ENCODE peak calls at places on chromosome 13, in six cellular contexts. One of them, this sample, is unnamed.

GRCh38 chr13:112653821-112654220 is 36.0 kb upstream of the ATP11A start:
- DNase-seq in fibroblast of lung: no peak
- DNase-seq in AG04450: no peak
- DNase-seq in thoracic aorta: no peak
- DNase-seq in neural progenitor cell: no peak
- DNase-seq in A549: no peak
- DNase-seq in this sample: no peak

GRCh38 chr13:27830010-27830409 is 37.7 kb downstream of the GSX1 start:
- DNase-seq in A549: peak
- DNase-seq in thoracic aorta: peak
- DNase-seq in AG04450: no peak
- DNase-seq in neural progenitor cell: peak
- DNase-seq in fibroblast of lung: peak
- DNase-seq in this sample: no peak

GRCh38 chr13:101529419-101529818 is 76.9 kb downstream of the ITGBL1 start:
- DNase-seq in AG04450: peak
- DNase-seq in fibroblast of lung: peak
- DNase-seq in neural progenitor cell: no peak
- DNase-seq in A549: no peak
- DNase-seq in thoracic aorta: no peak
- DNase-seq in this sample: peak

GRCh38 chr13:27011661-27012060 is 159.9 kb downstream of the USP12 start:
- DNase-seq in AG04450: no peak
- DNase-seq in fibroblast of lung: no peak
- DNase-seq in neural progenitor cell: no peak
- DNase-seq in thoracic aorta: no peak
- DNase-seq in A549: no peak
- DNase-seq in this sample: no peak

GRCh38 chr13:99374169-99374991 is 67.2 kb upstream of the GPR183 start:
- DNase-seq in AG04450: no peak
- DNase-seq in thoracic aorta: no peak
- DNase-seq in A549: no peak
- DNase-seq in fibroblast of lung: no peak
- DNase-seq in neural progenitor cell: no peak
- DNase-seq in this sample: no peak

GRCh38 chr13:93226623-93227279 is at the start of gene GPC6:
- DNase-seq in neural progenitor cell: peak
- DNase-seq in A549: peak
- DNase-seq in AG04450: peak
- DNase-seq in fibroblast of lung: peak
- DNase-seq in thoracic aorta: no peak
- DNase-seq in this sample: peak

GRCh38 chr13:26718872-26719271 is 41.7 kb downstream of the GPR12 start:
- DNase-seq in fibroblast of lung: no peak
- DNase-seq in A549: no peak
- DNase-seq in neural progenitor cell: no peak
- DNase-seq in thoracic aorta: no peak
- DNase-seq in AG04450: no peak
- DNase-seq in this sample: no peak

GRCh38 chr13:70297219-70297618 is 189.0 kb upstream of the KLHL1 start:
- DNase-seq in A549: no peak
- DNase-seq in neural progenitor cell: no peak
- DNase-seq in AG04450: no peak
- DNase-seq in fibroblast of lung: no peak
- DNase-seq in thoracic aorta: no peak
- DNase-seq in this sample: no peak

GRCh38 chr13:46797468-46798237 is 692 bp upstream of the ESD start:
- DNase-seq in neural progenitor cell: peak
- DNase-seq in AG04450: no peak
- DNase-seq in fibroblast of lung: no peak
- DNase-seq in thoracic aorta: no peak
- DNase-seq in A549: no peak
- DNase-seq in this sample: no peak

GRCh38 chr13:64488731-64489130 is 2741.4 kb downstream of the PCDH9 start:
- DNase-seq in thoracic aorta: no peak
- DNase-seq in A549: no peak
- DNase-seq in fibroblast of lung: peak
- DNase-seq in neural progenitor cell: no peak
- DNase-seq in AG04450: no peak
- DNase-seq in this sample: peak

GRCh38 chr13:22278336-22278929 is 607.6 kb downstream of the FGF9 start:
- DNase-seq in thoracic aorta: no peak
- DNase-seq in fibroblast of lung: no peak
- DNase-seq in A549: peak
- DNase-seq in AG04450: peak
- DNase-seq in neural progenitor cell: peak
- DNase-seq in this sample: no peak

GRCh38 chr13:79404985-79405384 is 1.1 kb downstream of the RBM26 start:
- DNase-seq in thoracic aorta: no peak
- DNase-seq in A549: no peak
- DNase-seq in AG04450: no peak
- DNase-seq in fibroblast of lung: peak
- DNase-seq in neural progenitor cell: no peak
- DNase-seq in this sample: no peak

GRCh38 chr13:28324181-28324789 is 170.6 kb downstream of the FLT1 start:
- DNase-seq in fibroblast of lung: peak
- DNase-seq in AG04450: no peak
- DNase-seq in neural progenitor cell: peak
- DNase-seq in A549: peak
- DNase-seq in thoracic aorta: no peak
- DNase-seq in this sample: no peak

GRCh38 chr13:19597523-19597922 is 35.9 kb upstream of the MPHOSPH8 start:
- DNase-seq in AG04450: peak
- DNase-seq in thoracic aorta: no peak
- DNase-seq in neural progenitor cell: no peak
- DNase-seq in A549: peak
- DNase-seq in fibroblast of lung: peak
- DNase-seq in this sample: no peak

GRCh38 chr13:96229356-96229755 is 139.4 kb downstream of the HS6ST3 start:
- DNase-seq in AG04450: no peak
- DNase-seq in A549: peak
- DNase-seq in thoracic aorta: no peak
- DNase-seq in neural progenitor cell: peak
- DNase-seq in fibroblast of lung: no peak
- DNase-seq in this sample: no peak

GRCh38 chr13:78660130-78660857 is 1.3 kb upstream of the OBI1 start:
- DNase-seq in thoracic aorta: no peak
- DNase-seq in AG04450: no peak
- DNase-seq in neural progenitor cell: no peak
- DNase-seq in A549: peak
- DNase-seq in fibroblast of lung: peak
- DNase-seq in this sample: no peak

GRCh38 chr13:41613984-41614581 is 156.7 kb downstream of the RGCC start:
- DNase-seq in fibroblast of lung: peak
- DNase-seq in AG04450: peak
- DNase-seq in A549: no peak
- DNase-seq in thoracic aorta: no peak
- DNase-seq in neural progenitor cell: peak
- DNase-seq in this sample: peak

GRCh38 chr13:33865945-33866344 is 48.0 kb downstream of the RFC3 start:
- DNase-seq in neural progenitor cell: no peak
- DNase-seq in AG04450: no peak
- DNase-seq in thoracic aorta: no peak
- DNase-seq in A549: no peak
- DNase-seq in fibroblast of lung: no peak
- DNase-seq in this sample: no peak

GRCh38 chr13:33867472-33867871 is 49.5 kb downstream of the RFC3 start:
- DNase-seq in AG04450: no peak
- DNase-seq in A549: no peak
- DNase-seq in neural progenitor cell: no peak
- DNase-seq in thoracic aorta: no peak
- DNase-seq in fibroblast of lung: no peak
- DNase-seq in this sample: no peak

GRCh38 chr13:33859691-33860303 is 41.8 kb downstream of the RFC3 start:
- DNase-seq in AG04450: no peak
- DNase-seq in A549: no peak
- DNase-seq in thoracic aorta: no peak
- DNase-seq in neural progenitor cell: no peak
- DNase-seq in fibroblast of lung: peak
- DNase-seq in this sample: no peak

GRCh38 chr13:33863390-33863789 is 45.4 kb downstream of the RFC3 start:
- DNase-seq in neural progenitor cell: no peak
- DNase-seq in thoracic aorta: no peak
- DNase-seq in AG04450: no peak
- DNase-seq in A549: no peak
- DNase-seq in fibroblast of lung: no peak
- DNase-seq in this sample: no peak

GRCh38 chr13:33862006-33862405 is 44.1 kb downstream of the RFC3 start:
- DNase-seq in thoracic aorta: no peak
- DNase-seq in AG04450: no peak
- DNase-seq in neural progenitor cell: no peak
- DNase-seq in A549: no peak
- DNase-seq in fibroblast of lung: no peak
- DNase-seq in this sample: no peak
- TF ChIP-seq CTCF in thoracic aorta: no peak
- TF ChIP-seq CTCF in AG04450: no peak
- TF ChIP-seq CTCF in neural progenitor cell: no peak
- TF ChIP-seq CTCF in A549: no peak
- TF ChIP-seq CTCF in fibroblast of lung: no peak
- TF ChIP-seq CTCF in this sample: no peak

DNA sequence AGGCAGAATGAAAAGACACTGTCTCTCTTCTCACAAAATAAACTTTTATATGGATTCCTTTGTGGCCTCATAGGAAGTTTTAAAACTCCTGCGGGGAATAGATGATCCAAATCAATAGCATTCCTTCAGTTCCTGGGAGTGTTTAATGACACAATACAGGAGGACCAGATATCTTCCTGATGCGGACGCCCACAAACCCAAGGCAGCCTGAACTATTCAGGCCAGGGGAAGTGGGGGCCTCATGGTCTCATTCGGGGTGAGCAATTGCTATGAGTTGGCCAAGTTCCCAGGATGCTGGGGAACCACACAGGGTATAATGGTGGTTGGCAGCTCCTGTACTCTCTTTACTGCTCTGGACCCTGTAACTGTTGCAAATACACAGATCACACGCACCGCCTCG is 401.2 kb downstream of the IRS2 start:
- DNase-seq in fibroblast of lung: peak
- DNase-seq in A549: no peak
- DNase-seq in thoracic aorta: no peak
- DNase-seq in AG04450: no peak
- DNase-seq in neural progenitor cell: no peak
- DNase-seq in this sample: peak
- H3K4me3 ChIP-seq in fibroblast of lung: no peak
- H3K4me3 ChIP-seq in A549: no peak
- H3K4me3 ChIP-seq in thoracic aorta: no peak
- H3K4me3 ChIP-seq in AG04450: no peak
- H3K4me3 ChIP-seq in neural progenitor cell: no peak
- H3K4me3 ChIP-seq in this sample: no peak

GRCh38 chr13:32987462-32987861 is 28.8 kb upstream of the KL start:
- DNase-seq in A549: no peak
- DNase-seq in AG04450: no peak
- DNase-seq in fibroblast of lung: no peak
- DNase-seq in neural progenitor cell: no peak
- DNase-seq in thoracic aorta: no peak
- DNase-seq in this sample: no peak

GRCh38 chr13:32986552-32986951 is 29.7 kb upstream of the KL start:
- DNase-seq in thoracic aorta: no peak
- DNase-seq in A549: no peak
- DNase-seq in fibroblast of lung: peak
- DNase-seq in AG04450: no peak
- DNase-seq in neural progenitor cell: no peak
- DNase-seq in this sample: no peak

GRCh38 chr13:32988588-32989256 is 27.5 kb upstream of the KL start:
- DNase-seq in thoracic aorta: no peak
- DNase-seq in A549: no peak
- DNase-seq in neural progenitor cell: no peak
- DNase-seq in fibroblast of lung: no peak
- DNase-seq in AG04450: no peak
- DNase-seq in this sample: no peak

GRCh38 chr13:32993109-32993508 is 23.1 kb upstream of the KL start:
- DNase-seq in A549: no peak
- DNase-seq in neural progenitor cell: no peak
- DNase-seq in AG04450: no peak
- DNase-seq in thoracic aorta: no peak
- DNase-seq in fibroblast of lung: no peak
- DNase-seq in this sample: no peak

GRCh38 chr13:32989331-32989730 is 26.9 kb upstream of the KL start:
- DNase-seq in A549: no peak
- DNase-seq in AG04450: no peak
- DNase-seq in fibroblast of lung: no peak
- DNase-seq in thoracic aorta: no peak
- DNase-seq in neural progenitor cell: no peak
- DNase-seq in this sample: no peak
- TF ChIP-seq CTCF in A549: no peak
- TF ChIP-seq CTCF in AG04450: no peak
- TF ChIP-seq CTCF in fibroblast of lung: no peak
- TF ChIP-seq CTCF in thoracic aorta: no peak
- TF ChIP-seq CTCF in neural progenitor cell: no peak
- TF ChIP-seq CTCF in this sample: no peak

GRCh38 chr13:114066956-114067355 is 65.5 kb downstream of the RASA3 start:
- DNase-seq in thoracic aorta: no peak
- DNase-seq in AG04450: no peak
- DNase-seq in fibroblast of lung: no peak
- DNase-seq in A549: no peak
- DNase-seq in neural progenitor cell: no peak
- DNase-seq in this sample: no peak

GRCh38 chr13:114067381-114067885 is 65.0 kb downstream of the RASA3 start:
- DNase-seq in neural progenitor cell: no peak
- DNase-seq in thoracic aorta: no peak
- DNase-seq in AG04450: no peak
- DNase-seq in A549: no peak
- DNase-seq in fibroblast of lung: peak
- DNase-seq in this sample: no peak

GRCh38 chr13:114069376-114070097 is 62.9 kb downstream of the RASA3 start:
- DNase-seq in A549: no peak
- DNase-seq in AG04450: no peak
- DNase-seq in fibroblast of lung: no peak
- DNase-seq in thoracic aorta: no peak
- DNase-seq in neural progenitor cell: no peak
- DNase-seq in this sample: no peak

GRCh38 chr13:114068723-114069322 is 63.6 kb downstream of the RASA3 start:
- DNase-seq in thoracic aorta: no peak
- DNase-seq in AG04450: peak
- DNase-seq in fibroblast of lung: peak
- DNase-seq in neural progenitor cell: no peak
- DNase-seq in A549: peak
- DNase-seq in this sample: no peak

DNA sequence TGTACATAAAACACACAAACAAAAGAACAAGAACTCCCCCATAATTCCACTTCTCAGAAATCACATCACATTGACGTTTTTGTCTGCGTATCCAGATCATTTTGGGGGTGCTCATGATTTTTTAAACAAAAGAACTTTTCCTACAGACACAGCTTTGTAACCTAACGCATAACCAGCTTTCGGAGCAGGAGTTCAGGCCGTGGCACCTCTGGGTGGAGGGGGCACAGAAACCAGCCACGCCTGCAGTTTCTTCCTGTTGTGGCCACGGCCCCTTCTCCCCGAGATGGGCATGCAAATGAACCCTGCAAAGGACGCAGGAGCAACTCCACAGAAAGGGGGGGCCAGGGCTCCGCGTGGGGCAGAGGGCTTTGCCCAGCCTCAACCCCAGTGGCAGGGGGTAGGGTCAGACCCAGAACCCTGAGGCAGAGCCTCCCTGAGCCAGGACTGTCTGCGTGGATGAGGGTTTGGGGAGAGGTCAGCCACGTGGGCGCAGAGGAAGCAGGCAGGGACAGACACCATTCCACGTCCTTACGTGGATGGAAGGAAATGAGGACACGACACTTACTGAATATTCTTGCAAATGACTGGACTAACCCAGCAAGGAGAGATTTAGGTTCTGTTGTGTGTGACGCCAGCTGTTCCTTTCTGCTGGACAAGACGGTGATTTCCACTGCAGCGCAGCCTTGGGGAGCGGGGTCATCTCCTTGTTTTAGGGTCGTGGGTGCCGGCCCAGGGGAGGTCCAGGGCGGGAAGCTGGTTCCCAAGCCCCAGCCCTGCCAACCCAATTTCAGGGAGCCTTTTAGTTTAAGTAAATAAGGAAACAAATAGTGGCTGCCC is 64.3 kb downstream of the RASA3 start:
- DNase-seq in A549: no peak
- DNase-seq in thoracic aorta: no peak
- DNase-seq in AG04450: no peak
- DNase-seq in fibroblast of lung: no peak
- DNase-seq in neural progenitor cell: no peak
- DNase-seq in this sample: no peak
- H3K4me3 ChIP-seq in A549: no peak
- H3K4me3 ChIP-seq in thoracic aorta: peak
- H3K4me3 ChIP-seq in AG04450: no peak
- H3K4me3 ChIP-seq in fibroblast of lung: no peak
- H3K4me3 ChIP-seq in neural progenitor cell: no peak
- H3K4me3 ChIP-seq in this sample: no peak

This sample was measured in astrocyte of the cerebellum.